ENCODE peak calls at places on chromosomes 3 and 15, in seven cellular contexts. T, A, D, B, R, S and E are unnamed samples.

GRCh38 chr15:100216177-100216576 is 125.6 kb downstream of the ADAMTS17 start:
- DNase-seq in T (no peak), A (no peak), D (no peak), B (no peak), R (no peak), S (no peak), E (no peak)

GRCh38 chr3:128282392-128283196 is 129.3 kb downstream of the EEFSEC start:
- DNase-seq in T (no peak), A (peak), D (peak), B (no peak), R (no peak), S (no peak), E (no peak)

GRCh38 chr3:62873672-62874397 is 1.4 kb downstream of the CADPS start:
- DNase-seq in T (no peak), A (peak), D (no peak), B (no peak), R (no peak), S (no peak), E (peak)

GRCh38 chr3:17213102-17213501 is 328.3 kb downstream of the PLCL2 start:
- DNase-seq in T (peak), A (no peak), D (peak), B (no peak), R (no peak), S (no peak), E (no peak)

GRCh38 chr3:128629936-128630335 is 20.7 kb downstream of the RPN1 start:
- DNase-seq in T (no peak), A (no peak), D (no peak), B (no peak), R (no peak), S (no peak), E (no peak)

GRCh38 chr15:89654847-89655805 is at the start of gene KIF7:
- DNase-seq in T (peak), A (peak), D (peak), B (no peak), R (no peak), S (no peak), E (peak)

GRCh38 chr3:128231596-128231995 is 78.3 kb downstream of the EEFSEC start:
- DNase-seq in T (no peak), A (peak), D (no peak), B (no peak), R (no peak), S (no peak), E (no peak)

GRCh38 chr3:37179144-37179967 is 5.0 kb upstream of the LRRFIP2 start:
- DNase-seq in T (no peak), A (no peak), D (no peak), B (no peak), R (no peak), S (no peak), E (no peak)

GRCh38 chr3:179418610-179419009 is 32.7 kb downstream of the GNB4 start:
- DNase-seq in T (no peak), A (no peak), D (no peak), B (no peak), R (no peak), S (no peak), E (no peak)

GRCh38 chr3:25396686-25397085 is 31.4 kb upstream of the RARB start:
- DNase-seq in T (no peak), A (no peak), D (no peak), B (no peak), R (no peak), S (no peak), E (no peak)

GRCh38 chr3:124986153-124987143 is 51.9 kb upstream of the MUC13 start:
- DNase-seq in T (peak), A (peak), D (peak), B (no peak), R (no peak), S (no peak), E (no peak)

GRCh38 chr15:67024998-67025368 is 40.4 kb upstream of the SMAD3 start:
- DNase-seq in T (no peak), A (no peak), D (no peak), B (no peak), R (no peak), S (no peak), E (no peak)

GRCh38 chr15:85491663-85492062 is 111.3 kb downstream of the AKAP13 start:
- DNase-seq in T (no peak), A (no peak), D (no peak), B (no peak), R (no peak), S (no peak), E (no peak)

GRCh38 chr15:93311620-93312019 is 222.6 kb upstream of the RGMA start:
- DNase-seq in T (no peak), A (no peak), D (no peak), B (no peak), R (no peak), S (no peak), E (no peak)

GRCh38 chr15:94075349-94075748 is 156.0 kb upstream of the MCTP2 start:
- DNase-seq in T (no peak), A (no peak), D (no peak), B (no peak), R (no peak), S (no peak), E (no peak)

GRCh38 chr15:52783929-52784798 is 6.0 kb downstream of the ONECUT1 start:
- DNase-seq in T (no peak), A (no peak), D (no peak), B (peak), R (peak), S (no peak), E (peak)

GRCh38 chr3:15475161-15475560 is 46.3 kb downstream of the COLQ start:
- DNase-seq in T (no peak), A (no peak), D (no peak), B (no peak), R (no peak), S (no peak), E (no peak)